ENCODE peak calls at places on chromosomes 2 and 18, in seven cellular contexts. One of them, this sample, is unnamed.

GRCh38 chr2:8694737-8695136 is 12.9 kb downstream of the ID2 start:
- DNase-seq in IMR-90: peak; percentile 39
- DNase-seq in mesendoderm: no peak
- DNase-seq in H1: no peak
- DNase-seq in H9: no peak
- DNase-seq in mesenchymal stem cell: peak; percentile 19
- DNase-seq in trophoblast cell: peak; percentile 59
- DNase-seq in this sample: no peak

GRCh38 chr2:221443631-221444030 is 128.5 kb downstream of the EPHA4 start:
- DNase-seq in IMR-90: no peak
- DNase-seq in mesendoderm: no peak
- DNase-seq in H1: no peak
- DNase-seq in H9: no peak
- DNase-seq in mesenchymal stem cell: no peak
- DNase-seq in trophoblast cell: no peak
- DNase-seq in this sample: no peak

GRCh38 chr2:25044990-25045389 is 3.1 kb downstream of the EFR3B start:
- DNase-seq in IMR-90: no peak
- DNase-seq in mesendoderm: no peak
- DNase-seq in H1: no peak
- DNase-seq in H9: no peak
- DNase-seq in mesenchymal stem cell: no peak
- DNase-seq in trophoblast cell: no peak
- DNase-seq in this sample: no peak

GRCh38 chr18:5582054-5582453 is 38.3 kb upstream of the EPB41L3 start:
- DNase-seq in IMR-90: peak; percentile 68
- DNase-seq in mesendoderm: peak; percentile 84
- DNase-seq in H1: no peak
- DNase-seq in H9: peak; percentile 66
- DNase-seq in mesenchymal stem cell: no peak
- DNase-seq in trophoblast cell: no peak
- DNase-seq in this sample: peak; percentile 36

GRCh38 chr18:62839874-62840713 is 124.8 kb downstream of the PHLPP1 start:
- DNase-seq in IMR-90: peak; percentile 54
- DNase-seq in mesendoderm: no peak
- DNase-seq in H1: no peak
- DNase-seq in H9: no peak
- DNase-seq in mesenchymal stem cell: no peak
- DNase-seq in trophoblast cell: peak; percentile 34
- DNase-seq in this sample: no peak

GRCh38 chr2:32061973-32062861 is 1.1 kb upstream of the SPAST start:
- DNase-seq in IMR-90: peak; percentile 19
- DNase-seq in mesendoderm: peak; percentile 78
- DNase-seq in H1: peak; percentile 55
- DNase-seq in H9: peak; percentile 55
- DNase-seq in mesenchymal stem cell: peak; percentile 80
- DNase-seq in trophoblast cell: peak; percentile 42
- DNase-seq in this sample: no peak

GRCh38 chr2:191155608-191156071 is 4.8 kb upstream of the STAT4 start:
- DNase-seq in IMR-90: peak; percentile 70
- DNase-seq in mesendoderm: peak; percentile 91
- DNase-seq in H1: no peak
- DNase-seq in H9: no peak
- DNase-seq in mesenchymal stem cell: peak; percentile 51
- DNase-seq in trophoblast cell: peak; percentile 60
- DNase-seq in this sample: no peak

GRCh38 chr18:47983946-47984345 is 53.5 kb upstream of the SMAD2 start:
- DNase-seq in IMR-90: no peak
- DNase-seq in mesendoderm: no peak
- DNase-seq in H1: no peak
- DNase-seq in H9: no peak
- DNase-seq in mesenchymal stem cell: no peak
- DNase-seq in trophoblast cell: no peak
- DNase-seq in this sample: no peak

GRCh38 chr2:20657522-20658235 is 6.8 kb upstream of the HS1BP3 start:
- DNase-seq in IMR-90: no peak
- DNase-seq in mesendoderm: no peak
- DNase-seq in H1: no peak
- DNase-seq in H9: no peak
- DNase-seq in mesenchymal stem cell: no peak
- DNase-seq in trophoblast cell: no peak
- DNase-seq in this sample: no peak

GRCh38 chr18:40017026-40017425 is 1938.0 kb upstream of the PIK3C3 start:
- DNase-seq in IMR-90: no peak
- DNase-seq in mesendoderm: no peak
- DNase-seq in H1: no peak
- DNase-seq in H9: no peak
- DNase-seq in mesenchymal stem cell: no peak
- DNase-seq in trophoblast cell: no peak
- DNase-seq in this sample: no peak

GRCh38 chr2:120431386-120432292 is 85.7 kb downstream of the INHBB start:
- DNase-seq in IMR-90: no peak
- DNase-seq in mesendoderm: no peak
- DNase-seq in H1: peak; percentile 38
- DNase-seq in H9: peak; percentile 14
- DNase-seq in mesenchymal stem cell: no peak
- DNase-seq in trophoblast cell: no peak
- DNase-seq in this sample: no peak

GRCh38 chr18:62342884-62343283 is 17.8 kb downstream of the TNFRSF11A start:
- DNase-seq in IMR-90: no peak
- DNase-seq in mesendoderm: no peak
- DNase-seq in H1: no peak
- DNase-seq in H9: no peak
- DNase-seq in mesenchymal stem cell: no peak
- DNase-seq in trophoblast cell: no peak
- DNase-seq in this sample: no peak

GRCh38 chr18:62187543-62188378 is 706 bp downstream of the RELCH start:
- DNase-seq in IMR-90: peak; percentile 21
- DNase-seq in mesendoderm: peak; percentile 58
- DNase-seq in H1: peak; percentile 60
- DNase-seq in H9: peak; percentile 41
- DNase-seq in mesenchymal stem cell: peak; percentile 37
- DNase-seq in trophoblast cell: peak; percentile 70
- DNase-seq in this sample: peak; percentile 30

GRCh38 chr2:146228659-146229058 is 1616.2 kb upstream of the ACVR2A start:
- DNase-seq in IMR-90: no peak
- DNase-seq in mesendoderm: no peak
- DNase-seq in H1: no peak
- DNase-seq in H9: no peak
- DNase-seq in mesenchymal stem cell: peak; percentile 6
- DNase-seq in trophoblast cell: no peak
- DNase-seq in this sample: no peak

GRCh38 chr2:54665436-54665856 is 58.0 kb upstream of the EML6 start:
- DNase-seq in IMR-90: peak; percentile 68
- DNase-seq in mesendoderm: peak; percentile 73
- DNase-seq in H1: peak; percentile 61
- DNase-seq in H9: peak; percentile 73
- DNase-seq in mesenchymal stem cell: peak; percentile 53
- DNase-seq in trophoblast cell: peak; percentile 64
- DNase-seq in this sample: peak; percentile 49

GRCh38 chr2:43312751-43313641 is 86.6 kb upstream of the ZFP36L2 start:
- DNase-seq in IMR-90: peak; percentile 88
- DNase-seq in mesendoderm: no peak
- DNase-seq in H1: no peak
- DNase-seq in H9: no peak
- DNase-seq in mesenchymal stem cell: peak; percentile 81
- DNase-seq in trophoblast cell: no peak
- DNase-seq in this sample: no peak

GRCh38 chr2:232447638-232448472 is 8.1 kb upstream of the ALPI start:
- DNase-seq in IMR-90: no peak
- DNase-seq in mesendoderm: no peak
- DNase-seq in H1: peak; percentile 47
- DNase-seq in H9: peak; percentile 22
- DNase-seq in mesenchymal stem cell: no peak
- DNase-seq in trophoblast cell: no peak
- DNase-seq in this sample: no peak

GRCh38 chr2:232449964-232450363 is 6.0 kb upstream of the ALPI start:
- DNase-seq in IMR-90: no peak
- DNase-seq in mesendoderm: no peak
- DNase-seq in H1: no peak
- DNase-seq in H9: peak; percentile 61
- DNase-seq in mesenchymal stem cell: no peak
- DNase-seq in trophoblast cell: no peak
- DNase-seq in this sample: no peak

GRCh38 chr2:232441147-232441651 is 14.8 kb upstream of the ALPI start:
- DNase-seq in IMR-90: no peak
- DNase-seq in mesendoderm: no peak
- DNase-seq in H1: no peak
- DNase-seq in H9: peak; percentile 20
- DNase-seq in mesenchymal stem cell: no peak
- DNase-seq in trophoblast cell: no peak
- DNase-seq in this sample: no peak

GRCh38 chr2:232444409-232445148 is 11.4 kb upstream of the ALPI start:
- DNase-seq in IMR-90: peak; percentile 50
- DNase-seq in mesendoderm: peak; percentile 85
- DNase-seq in H1: peak; percentile 82
- DNase-seq in H9: peak; percentile 79
- DNase-seq in mesenchymal stem cell: peak; percentile 68
- DNase-seq in trophoblast cell: peak; percentile 82
- DNase-seq in this sample: no peak

GRCh38 chr2:232447091-232447620 is 8.8 kb upstream of the ALPI start:
- DNase-seq in IMR-90: no peak
- DNase-seq in mesendoderm: no peak
- DNase-seq in H1: no peak
- DNase-seq in H9: no peak
- DNase-seq in mesenchymal stem cell: no peak
- DNase-seq in trophoblast cell: no peak
- DNase-seq in this sample: no peak
- H3K79me1 ChIP-seq in IMR-90: no peaks in the 10 kb centered on the region
- H3K79me1 ChIP-seq in mesendoderm: no peaks in the 10 kb centered on the region
- H3K79me1 ChIP-seq in H1: no peaks in the 10 kb centered on the region
- H3K79me1 ChIP-seq in H9: no peaks in the 10 kb centered on the region
- H3K79me1 ChIP-seq in mesenchymal stem cell: no peaks in the 10 kb centered on the region
- H3K79me1 ChIP-seq in trophoblast cell: no peaks in the 10 kb centered on the region
- H3K79me1 ChIP-seq in this sample: no peaks in the 10 kb centered on the region

GRCh38 chr2:215749092-215749957 is 264.0 kb downstream of the MREG start:
- DNase-seq in IMR-90: peak; percentile 64
- DNase-seq in mesendoderm: no peak
- DNase-seq in H1: no peak
- DNase-seq in H9: no peak
- DNase-seq in mesenchymal stem cell: peak; percentile 97
- DNase-seq in trophoblast cell: peak; percentile 94
- DNase-seq in this sample: no peak
- H3K4me2 ChIP-seq in IMR-90: no peak overlapping the region
- H3K4me2 ChIP-seq in mesendoderm: no peak overlapping the region
- H3K4me2 ChIP-seq in H1: no peak overlapping the region
- H3K4me2 ChIP-seq in H9: no peak overlapping the region
- H3K4me2 ChIP-seq in mesenchymal stem cell: no peak overlapping the region
- H3K4me2 ChIP-seq in trophoblast cell: no peak overlapping the region
- H3K4me2 ChIP-seq in this sample: no peak overlapping the region

GRCh38 chr2:218733615-218734021 is 23.0 kb downstream of the TTLL4 start:
- DNase-seq in IMR-90: peak; percentile 93
- DNase-seq in mesendoderm: no peak
- DNase-seq in H1: no peak
- DNase-seq in H9: no peak
- DNase-seq in mesenchymal stem cell: peak; percentile 87
- DNase-seq in trophoblast cell: peak; percentile 39
- DNase-seq in this sample: no peak
- H3K27ac ChIP-seq in IMR-90: peak overlapping the region; percentile 99
- H3K27ac ChIP-seq in mesendoderm: no peak overlapping the region
- H3K27ac ChIP-seq in H1: no peak overlapping the region
- H3K27ac ChIP-seq in H9: no peak overlapping the region
- H3K27ac ChIP-seq in mesenchymal stem cell: no peak overlapping the region
- H3K27ac ChIP-seq in trophoblast cell: no peak overlapping the region
- H3K27ac ChIP-seq in this sample: no peak overlapping the region

GRCh38 chr2:2324119-2324518 is 7.0 kb downstream of the MYT1L start:
- DNase-seq in IMR-90: no peak
- DNase-seq in mesendoderm: no peak
- DNase-seq in H1: no peak
- DNase-seq in H9: no peak
- DNase-seq in mesenchymal stem cell: no peak
- DNase-seq in trophoblast cell: no peak
- DNase-seq in this sample: no peak

GRCh38 chr2:2320486-2321249 is 10.4 kb downstream of the MYT1L start:
- DNase-seq in IMR-90: no peak
- DNase-seq in mesendoderm: no peak
- DNase-seq in H1: no peak
- DNase-seq in H9: no peak
- DNase-seq in mesenchymal stem cell: no peak
- DNase-seq in trophoblast cell: no peak
- DNase-seq in this sample: no peak

GRCh38 chr2:2321250-2321545 is 9.9 kb downstream of the MYT1L start:
- DNase-seq in IMR-90: no peak
- DNase-seq in mesendoderm: no peak
- DNase-seq in H1: no peak
- DNase-seq in H9: no peak
- DNase-seq in mesenchymal stem cell: no peak
- DNase-seq in trophoblast cell: no peak
- DNase-seq in this sample: no peak

GRCh38 chr2:2324565-2325101 is 6.4 kb downstream of the MYT1L start:
- DNase-seq in IMR-90: no peak
- DNase-seq in mesendoderm: no peak
- DNase-seq in H1: no peak
- DNase-seq in H9: no peak
- DNase-seq in mesenchymal stem cell: no peak
- DNase-seq in trophoblast cell: no peak
- DNase-seq in this sample: no peak

GRCh38 chr2:2318949-2319348 is 12.1 kb downstream of the MYT1L start:
- DNase-seq in IMR-90: no peak
- DNase-seq in mesendoderm: no peak
- DNase-seq in H1: no peak
- DNase-seq in H9: no peak
- DNase-seq in mesenchymal stem cell: no peak
- DNase-seq in trophoblast cell: no peak
- DNase-seq in this sample: no peak
- H3K79me1 ChIP-seq in IMR-90: no peaks in the 10 kb centered on the region
- H3K79me1 ChIP-seq in mesendoderm: no peaks in the 10 kb centered on the region
- H3K79me1 ChIP-seq in H1: no peaks in the 10 kb centered on the region
- H3K79me1 ChIP-seq in H9: no peaks in the 10 kb centered on the region
- H3K79me1 ChIP-seq in mesenchymal stem cell: no peaks in the 10 kb centered on the region
- H3K79me1 ChIP-seq in trophoblast cell: no peaks in the 10 kb centered on the region
- H3K79me1 ChIP-seq in this sample: no peaks in the 10 kb centered on the region